ENCODE peak calls at places on chromosomes 5 and 9, in seven cellular contexts. I is heart left ventricle, Y is heart right ventricle, H is right cardiac atrium, A is adrenal gland, Q is mammary epithelial cell, V is left ventricle myocardium inferior. P is an unnamed sample.

GRCh38 chr9:1458503-1458902 is 408.3 kb downstream of the DMRT2 start:
- DNase-seq in Q (peak; percentile 80), A (no peak), V (no peak), Y (no peak), H (no peak), I (no peak), P (no peak)

GRCh38 chr9:122057211-122057610 is 35.9 kb downstream of the TTLL11 start:
- DNase-seq in V (no peak), Y (no peak), Q (no peak), I (no peak), A (no peak), H (no peak), P (no peak)

GRCh38 chr5:155481182-155481581 is 467.6 kb downstream of the KIF4B start:
- DNase-seq in I (no peak), V (no peak), H (no peak), Y (no peak), Q (no peak), A (no peak), P (no peak)

GRCh38 chr5:72503888-72504491 is 3.2 kb downstream of the ZNF366 start:
- DNase-seq in V (no peak), H (no peak), A (no peak), Y (no peak), I (peak; percentile 31), Q (no peak), P (no peak)

GRCh38 chr9:96203867-96204412 is 98.0 kb downstream of the HSD17B3 start:
- DNase-seq in Y (no peak), H (peak; percentile 18), I (no peak), A (no peak), V (peak; percentile 20), Q (no peak), P (no peak)

GRCh38 chr9:127422787-127423186 is 1.4 kb upstream of the ZNF79 start:
- DNase-seq in A (no peak), Q (no peak), Y (no peak), I (no peak), H (no peak), V (no peak), P (no peak)

GRCh38 chr5:170429014-170429413 is 39.8 kb upstream of the KCNMB1 start:
- DNase-seq in I (no peak), Q (no peak), Y (no peak), H (no peak), A (no peak), V (no peak), P (no peak)

GRCh38 chr5:75275147-75275546 is 38.5 kb upstream of the ANKRD31 start:
- DNase-seq in I (no peak), A (no peak), Q (no peak), V (no peak), Y (no peak), H (no peak), P (no peak)

GRCh38 chr9:131660466-131661405 is 79.1 kb downstream of the RAPGEF1 start:
- DNase-seq in A (no peak), Y (no peak), H (no peak), V (no peak), Q (no peak), I (peak; percentile 48), P (no peak)

GRCh38 chr9:136447173-136447778 is 7.6 kb upstream of the INPP5E start:
- DNase-seq in H (no peak), I (no peak), A (no peak), Y (no peak), Q (no peak), V (no peak), P (no peak)

GRCh38 chr9:125752070-125752628 is 5.0 kb downstream of the PBX3 start:
- DNase-seq in Y (no peak), Q (peak; percentile 15), A (no peak), V (no peak), I (no peak), H (no peak), P (no peak)

GRCh38 chr5:176611435-176611834 is 1.5 kb upstream of the GPRIN1 start:
- DNase-seq in V (peak; percentile 77), A (peak; percentile 90), Y (peak; percentile 79), I (peak; percentile 72), H (peak; percentile 85), Q (peak; percentile 70), P (no peak)

GRCh38 chr9:90830051-90830450 is 28.4 kb downstream of the SYK start:
- DNase-seq in I (no peak), Y (no peak), H (no peak), A (no peak), V (no peak), Q (no peak), P (no peak)

GRCh38 chr5:143561248-143561647 is 157.8 kb upstream of the NR3C1 start:
- DNase-seq in H (no peak), Q (no peak), V (no peak), Y (no peak), I (peak; percentile 30), A (no peak), P (no peak)

GRCh38 chr9:98823666-98824334 is 16.3 kb downstream of the GALNT12 start:
- DNase-seq in Y (no peak), I (no peak), A (no peak), Q (no peak), H (no peak), V (no peak), P (no peak)

GRCh38 chr9:89756891-89757537 is 152.2 kb downstream of the GADD45G start:
- DNase-seq in A (peak; percentile 50), H (peak; percentile 56), V (peak; percentile 71), I (peak; percentile 87), Y (peak; percentile 64), Q (no peak), P (no peak)

GRCh38 chr5:112124788-112125187 is 294.3 kb downstream of the EPB41L4A start:
- DNase-seq in Y (no peak), V (no peak), H (no peak), Q (no peak), A (no peak), I (no peak), P (no peak)

GRCh38 chr9:115492869-115493268 is 374.9 kb upstream of the TNC start:
- DNase-seq in I (no peak), H (no peak), V (no peak), Q (no peak), A (no peak), Y (no peak), P (no peak)

GRCh38 chr5:176534640-176535039 is 2.6 kb downstream of the RNF44 start:
- DNase-seq in A (peak; percentile 68), Y (no peak), I (peak; percentile 15), Q (no peak), V (no peak), H (no peak), P (no peak)

GRCh38 chr9:130331573-130331972 is 66.0 kb downstream of the HMCN2 start:
- DNase-seq in V (peak; percentile 80), A (no peak), Q (peak; percentile 28), H (peak; percentile 74), I (peak; percentile 84), Y (peak; percentile 77), P (no peak)

GRCh38 chr5:109921735-109922395 is 232.1 kb downstream of the MAN2A1 start:
- DNase-seq in I (peak; percentile 39), V (peak; percentile 60), A (no peak), H (peak; percentile 23), Y (peak; percentile 47), Q (no peak), P (no peak)

GRCh38 chr9:77597057-77597456 is 51.1 kb downstream of the GNA14 start:
- DNase-seq in Q (no peak), A (no peak), V (no peak), H (no peak), Y (no peak), I (no peak), P (no peak)
- H3K4me1 ChIP-seq in Q (no peaks in the 10 kb centered on the region), A (peaks cover 21% of the 10 kb centered on the region), V (peaks cover 57% of the 10 kb centered on the region), H (peaks cover 7% of the 10 kb centered on the region), Y (peaks cover 45% of the 10 kb centered on the region), I (peaks cover 3% of the 10 kb centered on the region), P (no peaks in the 10 kb centered on the region)

GRCh38 chr9:129242971-129243561 is 65.0 kb upstream of the IER5L start:
- DNase-seq in Q (no peak), A (no peak), V (peak; percentile 21), Y (no peak), H (peak; percentile 67), I (peak; percentile 36), P (no peak)
- H3K4me3 ChIP-seq in Q (no peak overlapping the region), A (no peak overlapping the region), V (no peak overlapping the region), Y (no peak overlapping the region), H (no peak overlapping the region), I (no peak overlapping the region), P (no peak overlapping the region)

GRCh38 chr9:133993635-133994253 is 1.6 kb upstream of the VAV2 start:
- DNase-seq in I (no peak), H (no peak), Q (no peak), V (no peak), Y (no peak), A (peak; percentile 21), P (no peak)

GRCh38 chr9:133991211-133991921 is 758 bp downstream of the VAV2 start:
- DNase-seq in H (peak; percentile 71), V (no peak), Y (peak; percentile 43), A (peak; percentile 49), Q (peak; percentile 15), I (peak; percentile 41), P (no peak)

GRCh38 chr9:133992780-133993634 is 883 bp upstream of the VAV2 start:
- DNase-seq in Y (peak; percentile 84), A (peak; percentile 91), V (peak; percentile 86), Q (peak; percentile 89), H (peak; percentile 91), I (peak; percentile 90), P (peak; percentile 68)

GRCh38 chr9:133990366-133991210 is 1.5 kb downstream of the VAV2 start:
- DNase-seq in I (peak; percentile 67), Y (no peak), H (peak; percentile 78), Q (peak; percentile 68), V (no peak), A (peak; percentile 84), P (no peak)

DNA sequence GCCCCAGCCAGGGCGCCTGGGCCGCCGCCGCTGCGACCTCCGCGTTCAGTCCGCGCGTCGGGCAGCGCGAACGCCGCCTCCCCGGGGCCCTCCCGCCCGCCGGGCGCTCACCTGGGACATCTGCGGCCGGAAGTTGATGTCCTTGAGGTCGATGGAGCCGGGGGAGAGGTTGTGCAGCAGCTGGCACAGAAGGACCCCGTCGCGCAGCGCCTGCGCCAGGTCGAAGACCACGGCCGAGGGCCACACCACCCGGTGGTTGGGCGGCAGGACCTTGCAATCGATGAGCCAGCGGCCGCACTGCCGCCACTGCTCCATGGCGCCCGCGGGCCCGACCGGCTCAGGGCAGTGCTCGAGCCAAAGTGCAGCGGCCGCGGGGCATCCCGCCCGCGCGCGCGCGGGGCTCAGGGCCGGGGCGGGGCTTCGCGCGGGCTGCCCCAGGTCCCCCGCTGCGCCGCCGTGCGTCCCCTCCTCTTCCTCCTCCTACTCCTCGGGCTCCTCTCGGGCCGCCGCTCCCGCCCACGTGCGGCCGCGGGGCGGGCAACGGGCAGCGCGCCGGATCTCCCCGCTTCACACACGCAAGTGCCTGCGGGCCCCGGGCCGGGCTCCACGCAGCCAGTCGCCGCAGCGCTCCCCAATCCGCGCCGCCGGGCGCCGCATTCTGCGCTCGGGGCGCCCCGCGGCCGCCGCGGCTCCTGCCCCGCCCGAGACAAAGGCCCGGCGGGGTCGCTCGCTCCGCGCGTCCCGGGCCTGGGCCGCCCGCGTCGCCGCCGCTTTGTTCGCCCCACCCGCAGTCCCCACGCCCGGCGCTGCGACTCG is at the start of gene VAV2:
- DNase-seq in H (peak; percentile 77), A (peak; percentile 80), V (peak; percentile 75), Y (peak; percentile 75), Q (peak; percentile 54), I (peak; percentile 60), P (no peak)
- H3K4me1 ChIP-seq in H (peaks cover 6% of the 10 kb centered on the region), A (peaks cover 23% of the 10 kb centered on the region), V (peaks cover 35% of the 10 kb centered on the region), Y (peaks cover 34% of the 10 kb centered on the region), Q (peaks cover 33% of the 10 kb centered on the region), I (peaks cover 4% of the 10 kb centered on the region), P (peaks cover 4% of the 10 kb centered on the region)

DNA sequence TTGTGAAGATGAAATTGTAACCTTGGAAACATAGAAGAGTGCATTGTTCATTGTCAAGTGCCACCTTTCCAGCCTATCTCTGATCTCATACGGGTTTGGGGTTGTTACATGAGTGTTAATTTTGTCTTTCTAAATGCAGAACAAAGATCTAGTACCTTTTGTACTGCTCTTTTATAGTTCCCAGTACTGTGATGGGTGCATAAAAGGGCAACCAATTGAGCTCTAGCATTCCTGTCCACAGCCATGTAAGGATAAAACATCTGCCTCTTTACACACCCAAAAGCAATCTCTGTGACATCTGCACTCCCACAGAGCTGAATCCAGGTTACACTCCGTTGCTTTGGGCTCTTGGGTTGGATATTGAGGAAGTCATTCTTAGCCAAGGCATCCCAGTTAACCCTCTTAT is 255.2 kb downstream of the SGCD start:
- DNase-seq in Y (no peak), Q (no peak), H (no peak), A (no peak), V (no peak), I (peak; percentile 28), P (no peak)
- H3K4me3 ChIP-seq in Y (no peak overlapping the region), Q (no peak overlapping the region), H (no peak overlapping the region), A (no peak overlapping the region), V (no peak overlapping the region), I (no peak overlapping the region), P (no peak overlapping the region)

P was measured in thoracic aorta.